ENCODE peak calls at places on chromosomes 6 and 20, in six cellular contexts. P is uterus; O is osteoblast; Z is psoas muscle; D is CD8-positive, alpha-beta memory T cell; V is coronary artery. T is an unnamed sample.

GRCh38 chr6:54267798-54268197 is 40.4 kb upstream of the TINAG start:
- DNase-seq in D (no peak), O (no peak), V (no peak), P (no peak), Z (no peak), T (no peak)

GRCh38 chr20:3093861-3094361 is 9.4 kb upstream of the AVP start:
- DNase-seq in Z (no peak), V (no peak), D (no peak), O (no peak), P (no peak), T (no peak)

GRCh38 chr20:35121186-35121585 is 25.9 kb downstream of the EDEM2 start:
- DNase-seq in P (no peak), D (no peak), O (no peak), Z (no peak), V (no peak), T (no peak)

GRCh38 chr6:167400482-167401138 is 75.7 kb downstream of the TTLL2 start:
- DNase-seq in O (no peak), V (peak; percentile 67), D (no peak), Z (no peak), P (no peak), T (no peak)

GRCh38 chr6:159806021-159806458 is 6.0 kb downstream of the PNLDC1 start:
- DNase-seq in V (no peak), D (no peak), O (no peak), P (no peak), Z (no peak), T (no peak)

GRCh38 chr6:14882394-14883073 is 363.3 kb upstream of the JARID2 start:
- DNase-seq in O (no peak), Z (peak; percentile 76), D (no peak), V (no peak), P (no peak), T (no peak)

GRCh38 chr6:82030761-82031160 is 216.8 kb downstream of the IBTK start:
- DNase-seq in V (no peak), Z (no peak), P (no peak), O (no peak), D (no peak), T (no peak)

GRCh38 chr20:44706371-44707258 is 8.6 kb upstream of the CCN5 start:
- DNase-seq in V (peak; percentile 97), D (no peak), O (peak; percentile 97), Z (peak; percentile 84), P (peak; percentile 60), T (no peak)

GRCh38 chr6:33702345-33702977 is 9.0 kb downstream of the UQCC2 start:
- DNase-seq in O (peak; percentile 91), Z (no peak), V (no peak), P (no peak), D (no peak), T (no peak)

GRCh38 chr20:5400164-5400762 is 83.5 kb upstream of the PROKR2 start:
- DNase-seq in V (no peak), D (no peak), P (no peak), Z (no peak), O (no peak), T (no peak)

GRCh38 chr6:10613077-10613476 is 81.3 kb downstream of the C6orf52 start:
- DNase-seq in D (no peak), Z (no peak), V (no peak), O (peak; percentile 86), P (no peak), T (no peak)

GRCh38 chr20:41145821-41146620 is 8.7 kb downstream of the PLCG1 start:
- DNase-seq in Z (peak; percentile 29), V (no peak), O (peak; percentile 62), P (no peak), D (no peak), T (no peak)
- H3K4me3 ChIP-seq in Z (no peak overlapping the region), V (peak overlapping the region; percentile 35), O (no peak overlapping the region), P (no peak overlapping the region), D (peak overlapping the region; percentile 20), T (no peak overlapping the region)

GRCh38 chr6:31465718-31466117 is 32.2 kb upstream of the MICB start:
- DNase-seq in O (no peak), D (no peak), Z (no peak), P (no peak), V (no peak), T (no peak)
- H3K4me3 ChIP-seq in O (no peak overlapping the region), D (peak overlapping the region; percentile 92), Z (peak overlapping the region; percentile 63), P (no peak overlapping the region), V (no peak overlapping the region), T (no peak overlapping the region)

GRCh38 chr6:156657311-156657710 is 119.9 kb upstream of the ARID1B start:
- DNase-seq in D (no peak), P (no peak), O (no peak), V (no peak), Z (no peak), T (no peak)

GRCh38 chr6:156660389-156660788 is 116.8 kb upstream of the ARID1B start:
- DNase-seq in P (no peak), V (no peak), Z (no peak), O (no peak), D (no peak), T (no peak)

GRCh38 chr6:156659317-156660198 is 117.6 kb upstream of the ARID1B start:
- DNase-seq in D (no peak), V (no peak), Z (no peak), P (no peak), O (no peak), T (no peak)

GRCh38 chr6:156658186-156658585 is 119.0 kb upstream of the ARID1B start:
- DNase-seq in P (no peak), Z (no peak), V (no peak), O (peak; percentile 93), D (no peak), T (no peak)

GRCh38 chr6:156658596-156659316 is 118.4 kb upstream of the ARID1B start:
- DNase-seq in D (no peak), P (no peak), Z (no peak), V (no peak), O (no peak), T (no peak)
- H3K4me3 ChIP-seq in D (no peak overlapping the region), P (no peak overlapping the region), Z (peak overlapping the region; percentile 28), V (peak overlapping the region; percentile 43), O (peak overlapping the region; percentile 18), T (no peak overlapping the region)

DNA sequence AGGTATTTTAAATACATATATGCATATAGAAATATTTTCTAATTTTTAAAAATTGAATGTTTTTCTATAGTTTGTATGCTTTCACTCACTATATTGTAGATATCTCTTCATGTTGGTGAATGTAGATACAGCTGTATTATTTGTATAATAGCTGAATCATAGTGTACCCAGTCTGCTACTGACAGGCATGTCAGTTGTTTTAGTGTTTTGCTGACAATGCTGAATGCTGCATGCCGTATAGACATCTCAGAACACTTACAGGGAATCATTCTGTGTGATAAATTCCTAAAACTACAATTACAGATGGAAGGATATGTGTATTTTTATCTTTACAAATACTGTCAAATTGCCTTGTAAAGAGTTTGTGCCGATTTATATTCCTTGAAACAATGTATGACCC is 175.4 kb downstream of the SIM1 start:
- DNase-seq in O (no peak), Z (no peak), D (no peak), V (no peak), P (no peak), T (no peak)
- H3K4me3 ChIP-seq in O (no peak overlapping the region), Z (no peak overlapping the region), D (no peak overlapping the region), V (no peak overlapping the region), P (no peak overlapping the region), T (no peak overlapping the region)

DNA sequence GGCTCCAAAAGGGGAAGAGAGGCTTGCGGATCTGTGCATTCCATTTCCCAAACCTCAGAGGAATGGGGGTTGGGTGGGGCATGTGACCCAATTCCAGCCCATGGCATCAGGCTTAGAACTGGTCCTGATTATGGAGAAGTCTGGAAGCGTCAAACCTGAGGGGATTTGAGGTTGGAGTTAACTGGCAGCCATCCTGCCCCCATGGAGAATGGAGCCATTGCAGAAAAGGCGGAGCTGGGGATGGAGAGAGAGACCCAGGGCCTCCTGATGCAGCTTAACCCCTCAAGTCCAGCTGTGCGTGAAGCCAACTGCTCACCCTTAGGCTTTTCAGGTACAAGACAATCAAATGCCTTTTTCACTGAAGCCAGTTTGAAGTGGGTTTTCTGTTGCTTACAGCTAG is 9.9 kb upstream of the SDCBP2 start:
- DNase-seq in P (no peak), O (peak; percentile 59), Z (no peak), V (no peak), D (no peak), T (no peak)
- H3K4me3 ChIP-seq in P (no peak overlapping the region), O (no peak overlapping the region), Z (no peak overlapping the region), V (no peak overlapping the region), D (no peak overlapping the region), T (no peak overlapping the region)

GRCh38 chr6:155315516-155315871 is 1.2 kb upstream of the TFB1M start:
- DNase-seq in Z (no peak), O (no peak), V (no peak), D (no peak), P (no peak), T (no peak)
- H3K4me3 ChIP-seq in Z (peak overlapping the region; percentile 84), O (peak overlapping the region; percentile 94), V (peak overlapping the region; percentile 95), D (peak overlapping the region; percentile 84), P (peak overlapping the region; percentile 61), T (peak overlapping the region; percentile 86)

GRCh38 chr6:63806573-63806913 is 170.9 kb downstream of the PHF3 start:
- DNase-seq in V (no peak), O (no peak), Z (no peak), D (no peak), P (no peak), T (no peak)
- H3K4me3 ChIP-seq in V (no peak overlapping the region), O (no peak overlapping the region), Z (no peak overlapping the region), D (no peak overlapping the region), P (no peak overlapping the region), T (no peak overlapping the region)